ENCODE peak calls at places on chromosomes 16 and 17, in nine cellular contexts. One of them, this sample, is unnamed.

GRCh38 chr17:6420173-6420641 is 14.7 kb downstream of the AIPL1 start:
- DNase-seq in cardiac muscle cell: peak; percentile 25
- DNase-seq in thoracic aorta: no peak
- DNase-seq in CD4-positive, alpha-beta T cell: no peak
- DNase-seq in neural progenitor cell: peak; percentile 63
- DNase-seq in sigmoid colon: no peak
- DNase-seq in A549: peak; percentile 44
- DNase-seq in suprapubic skin: no peak
- DNase-seq in coronary artery: no peak
- DNase-seq in this sample: no peak

GRCh38 chr16:58459344-58460218 is 40.4 kb upstream of the NDRG4 start:
- DNase-seq in thoracic aorta: no peak
- DNase-seq in cardiac muscle cell: no peak
- DNase-seq in A549: peak; percentile 75
- DNase-seq in sigmoid colon: no peak
- DNase-seq in suprapubic skin: no peak
- DNase-seq in coronary artery: no peak
- DNase-seq in neural progenitor cell: no peak
- DNase-seq in CD4-positive, alpha-beta T cell: no peak
- DNase-seq in this sample: no peak

GRCh38 chr17:1882836-1883235 is 53.0 kb downstream of the RPA1 start:
- DNase-seq in suprapubic skin: no peak
- DNase-seq in CD4-positive, alpha-beta T cell: no peak
- DNase-seq in thoracic aorta: no peak
- DNase-seq in cardiac muscle cell: peak; percentile 64
- DNase-seq in neural progenitor cell: peak; percentile 66
- DNase-seq in A549: peak; percentile 59
- DNase-seq in coronary artery: no peak
- DNase-seq in sigmoid colon: no peak
- DNase-seq in this sample: no peak

GRCh38 chr16:4290236-4290830 is 17.5 kb upstream of the TFAP4 start:
- DNase-seq in CD4-positive, alpha-beta T cell: no peak
- DNase-seq in sigmoid colon: no peak
- DNase-seq in thoracic aorta: no peak
- DNase-seq in suprapubic skin: no peak
- DNase-seq in neural progenitor cell: no peak
- DNase-seq in cardiac muscle cell: peak; percentile 19
- DNase-seq in coronary artery: no peak
- DNase-seq in A549: peak; percentile 95
- DNase-seq in this sample: no peak

GRCh38 chr17:82895087-82895486 is 55.3 kb upstream of the ZNF750 start:
- DNase-seq in coronary artery: no peak
- DNase-seq in cardiac muscle cell: no peak
- DNase-seq in neural progenitor cell: no peak
- DNase-seq in suprapubic skin: no peak
- DNase-seq in A549: no peak
- DNase-seq in CD4-positive, alpha-beta T cell: no peak
- DNase-seq in sigmoid colon: no peak
- DNase-seq in thoracic aorta: no peak
- DNase-seq in this sample: no peak

GRCh38 chr17:9004961-9005285 is 16.4 kb upstream of the NTN1 start:
- DNase-seq in suprapubic skin: no peak
- DNase-seq in CD4-positive, alpha-beta T cell: no peak
- DNase-seq in sigmoid colon: no peak
- DNase-seq in cardiac muscle cell: no peak
- DNase-seq in neural progenitor cell: no peak
- DNase-seq in A549: no peak
- DNase-seq in coronary artery: no peak
- DNase-seq in thoracic aorta: no peak
- DNase-seq in this sample: no peak

GRCh38 chr16:22424161-22424937 is 49.9 kb upstream of the CDR2 start:
- DNase-seq in neural progenitor cell: no peak
- DNase-seq in thoracic aorta: peak; percentile 25
- DNase-seq in A549: no peak
- DNase-seq in coronary artery: peak; percentile 85
- DNase-seq in cardiac muscle cell: no peak
- DNase-seq in sigmoid colon: peak; percentile 91
- DNase-seq in CD4-positive, alpha-beta T cell: no peak
- DNase-seq in suprapubic skin: peak; percentile 86
- DNase-seq in this sample: no peak

GRCh38 chr16:20866161-20866772 is 33.9 kb downstream of the DCUN1D3 start:
- DNase-seq in coronary artery: peak; percentile 82
- DNase-seq in thoracic aorta: peak; percentile 66
- DNase-seq in sigmoid colon: peak; percentile 73
- DNase-seq in suprapubic skin: peak; percentile 71
- DNase-seq in CD4-positive, alpha-beta T cell: no peak
- DNase-seq in cardiac muscle cell: peak; percentile 32
- DNase-seq in A549: peak; percentile 80
- DNase-seq in neural progenitor cell: peak; percentile 78
- DNase-seq in this sample: no peak

GRCh38 chr17:39150795-39151679 is at the start of gene PLXDC1:
- DNase-seq in coronary artery: no peak
- DNase-seq in cardiac muscle cell: peak; percentile 54
- DNase-seq in A549: no peak
- DNase-seq in thoracic aorta: no peak
- DNase-seq in sigmoid colon: no peak
- DNase-seq in CD4-positive, alpha-beta T cell: no peak
- DNase-seq in neural progenitor cell: peak; percentile 69
- DNase-seq in suprapubic skin: no peak
- DNase-seq in this sample: no peak

GRCh38 chr17:80101160-80101945 is at the start of gene GAA:
- DNase-seq in sigmoid colon: peak; percentile 93
- DNase-seq in suprapubic skin: peak; percentile 88
- DNase-seq in neural progenitor cell: peak; percentile 96
- DNase-seq in thoracic aorta: no peak
- DNase-seq in cardiac muscle cell: peak; percentile 94
- DNase-seq in coronary artery: peak; percentile 89
- DNase-seq in A549: peak; percentile 84
- DNase-seq in CD4-positive, alpha-beta T cell: peak; percentile 90
- DNase-seq in this sample: no peak

GRCh38 chr16:8867483-8868271 is 1.1 kb downstream of the CARHSP1 start:
- DNase-seq in CD4-positive, alpha-beta T cell: no peak
- DNase-seq in A549: no peak
- DNase-seq in coronary artery: no peak
- DNase-seq in cardiac muscle cell: peak; percentile 39
- DNase-seq in neural progenitor cell: peak; percentile 62
- DNase-seq in sigmoid colon: peak; percentile 80
- DNase-seq in suprapubic skin: peak; percentile 82
- DNase-seq in thoracic aorta: no peak
- DNase-seq in this sample: no peak

GRCh38 chr16:69930117-69930776 is 20.9 kb upstream of the CLEC18A start:
- DNase-seq in neural progenitor cell: peak; percentile 87
- DNase-seq in sigmoid colon: no peak
- DNase-seq in thoracic aorta: no peak
- DNase-seq in CD4-positive, alpha-beta T cell: no peak
- DNase-seq in coronary artery: peak; percentile 78
- DNase-seq in A549: peak; percentile 59
- DNase-seq in cardiac muscle cell: peak; percentile 84
- DNase-seq in suprapubic skin: no peak
- DNase-seq in this sample: no peak

GRCh38 chr16:65323655-65324237 is 201.9 kb upstream of the CDH11 start:
- DNase-seq in A549: no peak
- DNase-seq in CD4-positive, alpha-beta T cell: no peak
- DNase-seq in sigmoid colon: no peak
- DNase-seq in coronary artery: no peak
- DNase-seq in thoracic aorta: no peak
- DNase-seq in suprapubic skin: no peak
- DNase-seq in cardiac muscle cell: no peak
- DNase-seq in neural progenitor cell: no peak
- DNase-seq in this sample: no peak

GRCh38 chr16:61500851-61501250 is 535.4 kb downstream of the CDH8 start:
- DNase-seq in cardiac muscle cell: no peak
- DNase-seq in coronary artery: no peak
- DNase-seq in sigmoid colon: no peak
- DNase-seq in A549: no peak
- DNase-seq in thoracic aorta: no peak
- DNase-seq in CD4-positive, alpha-beta T cell: no peak
- DNase-seq in neural progenitor cell: no peak
- DNase-seq in suprapubic skin: no peak
- DNase-seq in this sample: no peak

GRCh38 chr17:42413464-42414040 is 9.5 kb downstream of the CAVIN1 start:
- DNase-seq in CD4-positive, alpha-beta T cell: no peak
- DNase-seq in A549: no peak
- DNase-seq in thoracic aorta: no peak
- DNase-seq in coronary artery: no peak
- DNase-seq in suprapubic skin: no peak
- DNase-seq in cardiac muscle cell: no peak
- DNase-seq in neural progenitor cell: no peak
- DNase-seq in sigmoid colon: no peak
- DNase-seq in this sample: no peak

GRCh38 chr17:71975998-71976649 is 144.7 kb upstream of the SOX9 start:
- DNase-seq in coronary artery: peak; percentile 93
- DNase-seq in sigmoid colon: peak; percentile 89
- DNase-seq in thoracic aorta: peak; percentile 85
- DNase-seq in CD4-positive, alpha-beta T cell: no peak
- DNase-seq in suprapubic skin: peak; percentile 93
- DNase-seq in A549: peak; percentile 85
- DNase-seq in neural progenitor cell: peak; percentile 8
- DNase-seq in cardiac muscle cell: no peak
- DNase-seq in this sample: no peak

GRCh38 chr17:19379306-19380075 is 1.2 kb downstream of the MAPK7 start:
- DNase-seq in cardiac muscle cell: no peak
- DNase-seq in coronary artery: peak; percentile 58
- DNase-seq in suprapubic skin: peak; percentile 55
- DNase-seq in CD4-positive, alpha-beta T cell: no peak
- DNase-seq in thoracic aorta: no peak
- DNase-seq in A549: no peak
- DNase-seq in neural progenitor cell: no peak
- DNase-seq in sigmoid colon: peak; percentile 59
- DNase-seq in this sample: no peak

GRCh38 chr16:52547001-52547833 is at the start of gene TOX3:
- DNase-seq in coronary artery: no peak
- DNase-seq in CD4-positive, alpha-beta T cell: no peak
- DNase-seq in neural progenitor cell: peak; percentile 92
- DNase-seq in cardiac muscle cell: peak; percentile 48
- DNase-seq in thoracic aorta: no peak
- DNase-seq in suprapubic skin: no peak
- DNase-seq in sigmoid colon: no peak
- DNase-seq in A549: no peak
- DNase-seq in this sample: no peak

GRCh38 chr16:52546291-52546941 is 527 bp downstream of the TOX3 start:
- DNase-seq in A549: no peak
- DNase-seq in suprapubic skin: no peak
- DNase-seq in CD4-positive, alpha-beta T cell: no peak
- DNase-seq in cardiac muscle cell: peak; percentile 12
- DNase-seq in coronary artery: no peak
- DNase-seq in thoracic aorta: no peak
- DNase-seq in sigmoid colon: no peak
- DNase-seq in neural progenitor cell: peak; percentile 52
- DNase-seq in this sample: no peak

GRCh38 chr16:52548261-52549010 is 1.5 kb upstream of the TOX3 start:
- DNase-seq in cardiac muscle cell: peak; percentile 8
- DNase-seq in neural progenitor cell: peak; percentile 53
- DNase-seq in sigmoid colon: no peak
- DNase-seq in coronary artery: no peak
- DNase-seq in thoracic aorta: no peak
- DNase-seq in A549: no peak
- DNase-seq in CD4-positive, alpha-beta T cell: no peak
- DNase-seq in suprapubic skin: no peak
- DNase-seq in this sample: no peak

GRCh38 chr16:52547834-52548215 is 882 bp upstream of the TOX3 start:
- DNase-seq in suprapubic skin: no peak
- DNase-seq in cardiac muscle cell: no peak
- DNase-seq in CD4-positive, alpha-beta T cell: no peak
- DNase-seq in neural progenitor cell: no peak
- DNase-seq in thoracic aorta: no peak
- DNase-seq in coronary artery: no peak
- DNase-seq in sigmoid colon: no peak
- DNase-seq in A549: no peak
- DNase-seq in this sample: no peak

GRCh38 chr16:52549011-52549692 is 2.2 kb upstream of the TOX3 start:
- DNase-seq in sigmoid colon: no peak
- DNase-seq in suprapubic skin: no peak
- DNase-seq in cardiac muscle cell: peak; percentile 40
- DNase-seq in A549: peak; percentile 21
- DNase-seq in thoracic aorta: no peak
- DNase-seq in neural progenitor cell: peak; percentile 75
- DNase-seq in coronary artery: no peak
- DNase-seq in CD4-positive, alpha-beta T cell: no peak
- DNase-seq in this sample: no peak
- TF ChIP-seq CTCF in sigmoid colon: no peak
- TF ChIP-seq CTCF in suprapubic skin: no peak
- TF ChIP-seq CTCF in cardiac muscle cell: peak; percentile 46
- TF ChIP-seq CTCF in A549: no peak
- TF ChIP-seq CTCF in thoracic aorta: no peak
- TF ChIP-seq CTCF in neural progenitor cell: peak; percentile 63
- TF ChIP-seq CTCF in coronary artery: no peak
- TF ChIP-seq CTCF in CD4-positive, alpha-beta T cell: no peak
- TF ChIP-seq CTCF in this sample: no peak

DNA sequence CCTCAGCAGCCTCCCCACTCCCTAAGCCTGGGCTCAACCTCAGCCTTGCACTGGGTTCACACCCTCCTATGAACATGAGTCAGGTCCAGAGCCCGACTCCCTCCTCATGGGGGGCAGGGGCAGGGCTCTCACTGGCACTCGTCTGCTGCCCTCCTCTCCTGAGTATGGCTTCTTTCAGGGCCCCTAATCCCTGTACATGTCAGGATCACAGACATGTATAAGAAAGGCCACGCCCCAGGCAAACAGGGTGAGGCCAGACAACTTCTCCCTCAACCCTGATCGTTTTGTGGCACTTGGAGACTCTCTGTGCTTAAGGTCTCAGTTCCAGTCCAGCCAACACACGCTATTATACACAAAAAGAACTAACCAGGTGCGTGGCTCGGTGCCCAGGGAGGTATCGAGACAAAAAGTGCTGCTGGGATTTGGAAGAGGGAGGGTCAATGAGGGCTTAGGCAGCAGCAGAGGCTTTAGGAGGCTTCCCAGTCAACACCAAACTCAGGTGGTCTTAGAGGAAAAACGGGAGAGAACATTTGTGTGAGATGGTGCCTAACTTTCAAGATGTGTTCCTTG is 45.2 kb downstream of the CMTM3 start:
- DNase-seq in cardiac muscle cell: no peak
- DNase-seq in CD4-positive, alpha-beta T cell: no peak
- DNase-seq in A549: no peak
- DNase-seq in coronary artery: no peak
- DNase-seq in neural progenitor cell: no peak
- DNase-seq in thoracic aorta: no peak
- DNase-seq in sigmoid colon: peak; percentile 48
- DNase-seq in suprapubic skin: no peak
- DNase-seq in this sample: no peak
- H3K27ac ChIP-seq in cardiac muscle cell: no peak overlapping the region
- H3K27ac ChIP-seq in CD4-positive, alpha-beta T cell: no peak overlapping the region
- H3K27ac ChIP-seq in A549: no peak overlapping the region
- H3K27ac ChIP-seq in coronary artery: no peak overlapping the region
- H3K27ac ChIP-seq in neural progenitor cell: no peak overlapping the region
- H3K27ac ChIP-seq in thoracic aorta: no peak overlapping the region
- H3K27ac ChIP-seq in sigmoid colon: no peak overlapping the region
- H3K27ac ChIP-seq in suprapubic skin: no peak overlapping the region
- H3K27ac ChIP-seq in this sample: no peak overlapping the region

GRCh38 chr17:78592991-78593329 is 15.8 kb upstream of the DNAH17 start:
- DNase-seq in neural progenitor cell: no peak
- DNase-seq in suprapubic skin: no peak
- DNase-seq in CD4-positive, alpha-beta T cell: no peak
- DNase-seq in thoracic aorta: no peak
- DNase-seq in coronary artery: no peak
- DNase-seq in sigmoid colon: no peak
- DNase-seq in A549: peak; percentile 42
- DNase-seq in cardiac muscle cell: no peak
- DNase-seq in this sample: no peak
- TF ChIP-seq CTCF in neural progenitor cell: no peak
- TF ChIP-seq CTCF in suprapubic skin: no peak
- TF ChIP-seq CTCF in CD4-positive, alpha-beta T cell: no peak
- TF ChIP-seq CTCF in thoracic aorta: no peak
- TF ChIP-seq CTCF in coronary artery: no peak
- TF ChIP-seq CTCF in sigmoid colon: no peak
- TF ChIP-seq CTCF in A549: no peak
- TF ChIP-seq CTCF in cardiac muscle cell: no peak
- TF ChIP-seq CTCF in this sample: no peak

GRCh38 chr16:30472328-30472942 is at the start of gene ITGAL:
- DNase-seq in thoracic aorta: no peak
- DNase-seq in neural progenitor cell: no peak
- DNase-seq in suprapubic skin: no peak
- DNase-seq in cardiac muscle cell: no peak
- DNase-seq in A549: no peak
- DNase-seq in CD4-positive, alpha-beta T cell: peak; percentile 79
- DNase-seq in coronary artery: no peak
- DNase-seq in sigmoid colon: peak; percentile 72
- DNase-seq in this sample: no peak
- H3K27ac ChIP-seq in thoracic aorta: no peak within 1 kb of the TSS
- H3K27ac ChIP-seq in neural progenitor cell: no peak within 1 kb of the TSS
- H3K27ac ChIP-seq in suprapubic skin: no peak within 1 kb of the TSS
- H3K27ac ChIP-seq in cardiac muscle cell: no peak within 1 kb of the TSS
- H3K27ac ChIP-seq in A549: no peak within 1 kb of the TSS
- H3K27ac ChIP-seq in CD4-positive, alpha-beta T cell: peak within 1 kb of the TSS; percentile 94
- H3K27ac ChIP-seq in coronary artery: no peak within 1 kb of the TSS
- H3K27ac ChIP-seq in sigmoid colon: no peak within 1 kb of the TSS
- H3K27ac ChIP-seq in this sample: no peak within 1 kb of the TSS

This sample was measured in vagina.